ENCODE peak calls at places on chromosomes 6 and 20, in five cellular contexts. N is CD4-positive, alpha-beta memory T cell; D is lower lobe of right lung; A is amygdala; X is fibroblast of mammary gland. V is an unnamed sample.

GRCh38 chr6:54071941-54072340 is 39.3 kb upstream of the MLIP start:
- DNase-seq in N (no peak), D (no peak), A (no peak), X (peak; percentile 3), V (no peak)

GRCh38 chr20:14189794-14190402 is 147.5 kb downstream of the FLRT3 start:
- DNase-seq in N (no peak), D (no peak), A (no peak), X (peak; percentile 69), V (no peak)

GRCh38 chr6:139593081-139593480 is 218.6 kb upstream of the CITED2 start:
- DNase-seq in N (no peak), D (no peak), A (no peak), X (no peak), V (no peak)

GRCh38 chr6:72825265-72825918 is 203.5 kb downstream of the KCNQ5 start:
- DNase-seq in N (no peak), D (no peak), A (no peak), X (peak; percentile 65), V (no peak)

GRCh38 chr6:21375717-21376116 is 217.8 kb upstream of the SOX4 start:
- DNase-seq in N (no peak), D (no peak), A (no peak), X (no peak), V (no peak)

GRCh38 chr20:54167909-54168872 is 5.6 kb downstream of the CYP24A1 start:
- DNase-seq in N (no peak), D (no peak), A (no peak), X (peak; percentile 47), V (no peak)

GRCh38 chr6:79705456-79705995 is 74.4 kb downstream of the SH3BGRL2 start:
- DNase-seq in N (no peak), D (no peak), A (no peak), X (no peak), V (no peak)

GRCh38 chr6:160265869-160266476 is 7.4 kb upstream of the SLC22A2 start:
- DNase-seq in N (no peak), D (no peak), A (no peak), X (no peak), V (no peak)

GRCh38 chr6:100376103-100376502 is 88.6 kb downstream of the SIM1 start:
- DNase-seq in N (no peak), D (no peak), A (no peak), X (no peak), V (no peak)